ENCODE peak calls at places on chromosomes 4 and X, in eight cellular contexts. D is germinal center; I is CD4-positive, alpha-beta T cell; Z is substantia nigra; E is activated CD4-positive, alpha-beta T cell treated with anti-CD3 and anti-CD28 coated beads for 24 hours; B is stimulated activated CD4-positive, alpha-beta T cell treated with anti-CD3 and anti-CD28 coated beads, TNF-alpha, amount 100 ng/mL, for 48 hours; T is ELR; J is astrocyte of the spinal cord. R is an unnamed sample.
A peak's percentile ranks its signal among the peaks of the same experiment; 100 is the strongest.

GRCh38 chr4:140037353-140038030 is 116.5 kb downstream of the MAML3 start:
- DNase-seq in D (no peak), I (no peak), Z (no peak), E (no peak), B (no peak), T (peak; percentile 90), J (peak; percentile 95), R (no peak)

GRCh38 chr4:119284876-119285611 is 36.9 kb downstream of the FABP2 start:
- DNase-seq in D (no peak), I (no peak), Z (no peak), E (no peak), B (no peak), T (peak; percentile 52), J (peak; percentile 38), R (no peak)

GRCh38 chr4:183354213-183354612 is 32.0 kb upstream of the CLDN24 start:
- DNase-seq in D (no peak), I (no peak), Z (no peak), E (no peak), B (no peak), T (no peak), J (no peak), R (no peak)

GRCh38 chr4:14856927-14857220 is 145.4 kb upstream of the CPEB2 start:
- DNase-seq in D (no peak), I (no peak), Z (no peak), E (no peak), B (no peak), T (no peak), J (no peak), R (no peak)

GRCh38 chrX:135484636-135485289 is 35.7 kb upstream of the INTS6L start:
- DNase-seq in D (peak; percentile 4), I (peak; percentile 7), Z (no peak), E (no peak), B (no peak), T (peak; percentile 53), J (peak; percentile 42), R (no peak)

GRCh38 chrX:72100051-72100755 is 31.5 kb downstream of the RTL5 start:
- DNase-seq in D (no peak), I (peak; percentile 12), Z (no peak), E (no peak), B (no peak), T (no peak), J (no peak), R (no peak)

GRCh38 chrX:30620980-30621716 is 32.1 kb upstream of the GK start:
- DNase-seq in D (no peak), I (no peak), Z (no peak), E (no peak), B (no peak), T (peak; percentile 79), J (peak; percentile 79), R (no peak)

GRCh38 chrX:53280703-53281320 is 572 bp downstream of the IQSEC2 start:
- DNase-seq in D (no peak), I (no peak), Z (no peak), E (no peak), B (no peak), T (peak; percentile 72), J (peak; percentile 36), R (no peak)

GRCh38 chrX:41634284-41634683 is 54.5 kb upstream of the GPR34 start:
- DNase-seq in D (no peak), I (no peak), Z (peak; percentile 2), E (no peak), B (no peak), T (no peak), J (peak; percentile 58), R (no peak)

GRCh38 chrX:69065451-69065850 is 99.8 kb downstream of the PJA1 start:
- DNase-seq in D (no peak), I (no peak), Z (no peak), E (no peak), B (no peak), T (peak; percentile 34), J (no peak), R (no peak)

GRCh38 chr4:114782842-114783595 is 184.4 kb downstream of the UGT8 start:
- DNase-seq in D (no peak), I (no peak), Z (no peak), E (no peak), B (no peak), T (no peak), J (peak; percentile 17), R (no peak)

GRCh38 chrX:40434947-40435346 is 145.8 kb upstream of the ATP6AP2 start:
- DNase-seq in D (no peak), I (no peak), Z (peak; percentile 15), E (no peak), B (no peak), T (no peak), J (peak; percentile 25), R (no peak)

GRCh38 chr4:87545052-87545451 is 15.9 kb upstream of the SPARCL1 start:
- DNase-seq in D (no peak), I (no peak), Z (no peak), E (no peak), B (no peak), T (no peak), J (no peak), R (no peak)

GRCh38 chr4:80587861-80588385 is 252.4 kb downstream of the CFAP299 start:
- DNase-seq in D (peak; percentile 3), I (no peak), Z (no peak), E (no peak), B (no peak), T (no peak), J (no peak), R (no peak)

GRCh38 chr4:89838005-89838404 is 1.0 kb upstream of the SNCA start:
- DNase-seq in D (no peak), I (no peak), Z (peak; percentile 24), E (no peak), B (no peak), T (peak; percentile 23), J (peak; percentile 24), R (no peak)

R was measured in GM06990.